ENCODE peak calls at places on chromosome X, in six cellular contexts. H, O, Q, C, T and E are unnamed samples.
A peak's percentile ranks its signal among the peaks of the same experiment; 100 is the strongest.

GRCh38 chrX:123673813-123674212 is 59.0 kb downstream of the THOC2 start:
- DNase-seq in H (no peak), O (no peak), Q (no peak), C (no peak), T (no peak), E (no peak)

GRCh38 chrX:51182545-51182944 is 150.1 kb upstream of the NUDT10 start:
- DNase-seq in H (peak; percentile 1), O (no peak), Q (no peak), C (no peak), T (no peak), E (no peak)

GRCh38 chrX:118178450-118178849 is 61.8 kb upstream of the KLHL13 start:
- DNase-seq in H (no peak), O (no peak), Q (no peak), C (no peak), T (no peak), E (no peak)

GRCh38 chrX:44223150-44223549 is 120.3 kb downstream of the EFHC2 start:
- DNase-seq in H (no peak), O (peak; percentile 38), Q (no peak), C (no peak), T (no peak), E (peak; percentile 59)

GRCh38 chrX:109839694-109840358 is 106.8 kb upstream of the ACSL4 start:
- DNase-seq in H (peak; percentile 16), O (no peak), Q (peak; percentile 24), C (peak; percentile 58), T (no peak), E (no peak)

GRCh38 chrX:74242050-74242449 is 61.9 kb upstream of the ZCCHC13 start:
- DNase-seq in H (peak; percentile 18), O (peak; percentile 76), Q (no peak), C (no peak), T (no peak), E (no peak)

GRCh38 chrX:54640721-54641120 is 110.7 kb downstream of the GNL3L start:
- DNase-seq in H (no peak), O (no peak), Q (no peak), C (no peak), T (no peak), E (no peak)

GRCh38 chrX:54358424-54359211 is 772 bp upstream of the WNK3 start:
- DNase-seq in H (no peak), O (peak; percentile 41), Q (peak; percentile 24), C (peak; percentile 71), T (no peak), E (peak; percentile 78)

GRCh38 chrX:49053223-49054072 is 5.4 kb upstream of the CCDC120 start:
- DNase-seq in H (peak; percentile 71), O (peak; percentile 43), Q (peak; percentile 56), C (no peak), T (no peak), E (peak; percentile 75)

GRCh38 chrX:49233887-49234555 is 881 bp upstream of the CACNA1F start:
- DNase-seq in H (no peak), O (no peak), Q (no peak), C (no peak), T (no peak), E (no peak)

GRCh38 chrX:2283111-2283847 is 217.5 kb downstream of the DHRSX start:
- DNase-seq in H (no peak), O (no peak), Q (no peak), C (no peak), T (no peak), E (no peak)

GRCh38 chrX:27163236-27163635 is 299.9 kb downstream of the PPP4R3C start:
- DNase-seq in H (no peak), O (no peak), Q (no peak), C (no peak), T (no peak), E (no peak)

GRCh38 chrX:1466971-1467561 is 14.4 kb upstream of the ASMTL start:
- DNase-seq in H (no peak), O (no peak), Q (no peak), C (no peak), T (peak; percentile 86), E (no peak)

GRCh38 chrX:119698835-119699234 is 5.9 kb upstream of the SEPTIN6 start:
- DNase-seq in H (peak; percentile 75), O (peak; percentile 67), Q (no peak), C (no peak), T (no peak), E (no peak)

GRCh38 chrX:104284407-104285000 is 29.8 kb upstream of the ESX1 start:
- DNase-seq in H (no peak), O (no peak), Q (no peak), C (no peak), T (no peak), E (no peak)

GRCh38 chrX:112359906-112360305 is 277.3 kb upstream of the TRPC5 start:
- DNase-seq in H (no peak), O (peak; percentile 70), Q (no peak), C (no peak), T (no peak), E (no peak)

GRCh38 chrX:50403903-50404302 is 66.7 kb downstream of the DGKK start:
- DNase-seq in H (no peak), O (no peak), Q (no peak), C (no peak), T (no peak), E (no peak)

GRCh38 chrX:87805829-87806490 is 288.4 kb downstream of the KLHL4 start:
- DNase-seq in H (no peak), O (no peak), Q (no peak), C (no peak), T (no peak), E (no peak)

GRCh38 chrX:7132335-7133035 is 15.0 kb upstream of the STS start:
- DNase-seq in H (peak; percentile 90), O (peak; percentile 73), Q (peak; percentile 88), C (no peak), T (no peak), E (no peak)

GRCh38 chrX:47264507-47265173 is 31.8 kb downstream of the USP11 start:
- DNase-seq in H (peak; percentile 62), O (peak; percentile 62), Q (no peak), C (no peak), T (no peak), E (no peak)

GRCh38 chrX:12681047-12681446 is 110.2 kb upstream of the PRPS2 start:
- DNase-seq in H (no peak), O (no peak), Q (no peak), C (no peak), T (no peak), E (no peak)

GRCh38 chrX:71541546-71542022 is 8.7 kb downstream of the OGT start:
- DNase-seq in H (no peak), O (peak; percentile 75), Q (no peak), C (no peak), T (no peak), E (no peak)

GRCh38 chrX:154751121-154751668 is 318 bp upstream of the GAB3 start:
- DNase-seq in H (no peak), O (no peak), Q (no peak), C (no peak), T (no peak), E (no peak)

GRCh38 chrX:136953867-136954787 is 73.6 kb upstream of the RBMX start:
- DNase-seq in H (peak; percentile 79), O (peak; percentile 67), Q (peak; percentile 65), C (peak; percentile 65), T (no peak), E (peak; percentile 75)

GRCh38 chrX:124594017-124594651 is 247.8 kb downstream of the SH2D1A start:
- DNase-seq in H (no peak), O (no peak), Q (no peak), C (no peak), T (no peak), E (no peak)

GRCh38 chrX:18422325-18422724 is 3.1 kb upstream of the CDKL5 start:
- DNase-seq in H (peak; percentile 92), O (peak; percentile 94), Q (no peak), C (no peak), T (no peak), E (no peak)

GRCh38 chrX:120262781-120263719 is 12.4 kb downstream of the ZBTB33 start:
- DNase-seq in H (no peak), O (no peak), Q (no peak), C (no peak), T (no peak), E (no peak)

GRCh38 chrX:87098477-87098876 is 419.1 kb upstream of the KLHL4 start:
- DNase-seq in H (no peak), O (no peak), Q (no peak), C (no peak), T (no peak), E (no peak)

GRCh38 chrX:71143508-71143907 is 1.1 kb upstream of the NLGN3 start:
- DNase-seq in H (no peak), O (peak; percentile 41), Q (no peak), C (peak; percentile 77), T (no peak), E (peak; percentile 69)

GRCh38 chrX:137747231-137747630 is 181.3 kb downstream of the ZIC3 start:
- DNase-seq in H (no peak), O (no peak), Q (no peak), C (no peak), T (no peak), E (no peak)

GRCh38 chrX:10310502-10310901 is 153.7 kb downstream of the CLCN4 start:
- DNase-seq in H (no peak), O (no peak), Q (no peak), C (no peak), T (no peak), E (no peak)

GRCh38 chrX:40164751-40165150 is 67.0 kb upstream of the BCOR start:
- DNase-seq in H (no peak), O (no peak), Q (no peak), C (no peak), T (no peak), E (no peak)
- H3K4me1 ChIP-seq in H (peaks cover 8% of the 10 kb centered on the region), O (no peaks in the 10 kb centered on the region), Q (peaks cover 6% of the 10 kb centered on the region), C (no peaks in the 10 kb centered on the region), T (peaks cover 14% of the 10 kb centered on the region), E (peaks cover 2% of the 10 kb centered on the region)

DNA sequence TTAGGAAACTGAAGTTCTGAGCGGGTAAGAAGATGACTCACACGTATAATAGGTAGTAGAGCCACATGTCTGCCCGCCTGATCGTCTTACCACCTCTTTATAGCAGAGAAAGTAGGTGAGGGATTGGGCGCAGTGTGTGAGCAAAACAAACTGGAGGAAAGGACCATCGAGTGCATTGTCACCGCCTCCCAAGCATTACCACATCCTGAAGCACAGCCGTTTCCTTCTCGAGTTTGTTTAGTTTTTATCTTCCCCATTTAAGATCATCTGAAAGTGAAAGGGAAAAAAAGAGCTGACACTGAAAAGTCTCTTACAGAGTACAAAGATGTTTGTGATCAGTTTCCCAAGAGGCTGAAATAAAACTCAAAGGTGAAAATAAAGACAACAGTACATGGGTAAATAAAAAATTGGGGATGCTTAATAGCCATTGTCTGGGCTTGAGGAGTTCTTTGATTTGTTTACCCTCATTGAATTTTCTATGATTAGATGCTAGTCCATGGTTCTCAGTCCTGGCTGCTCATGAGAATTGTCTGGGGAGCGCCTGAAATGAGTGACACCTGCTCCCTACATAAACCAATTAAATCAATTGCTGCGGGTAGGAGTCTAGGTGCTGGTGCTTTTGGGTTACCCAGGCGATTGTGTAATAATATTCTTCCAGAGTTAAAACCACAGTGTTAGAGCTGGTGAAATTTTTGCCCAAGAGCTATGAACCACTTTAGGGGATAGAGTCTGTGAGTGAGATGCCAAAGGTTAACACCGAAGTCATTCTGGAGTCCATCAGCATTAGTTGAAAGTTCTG is 15.0 kb downstream of the PDK3 start:
- DNase-seq in H (no peak), O (peak; percentile 3), Q (peak; percentile 80), C (no peak), T (no peak), E (no peak)
- H3K4me1 ChIP-seq in H (no peaks in the 10 kb centered on the region), O (no peaks in the 10 kb centered on the region), Q (no peaks in the 10 kb centered on the region), C (no peaks in the 10 kb centered on the region), T (peaks cover 4% of the 10 kb centered on the region), E (no peaks in the 10 kb centered on the region)

GRCh38 chrX:151398346-151398745 is 1.3 kb downstream of the VMA21 start:
- DNase-seq in H (no peak), O (no peak), Q (no peak), C (no peak), T (no peak), E (no peak)
- H3K4me1 ChIP-seq in H (peaks cover 20% of the 10 kb centered on the region), O (peaks cover 2% of the 10 kb centered on the region), Q (peaks cover 8% of the 10 kb centered on the region), C (no peaks in the 10 kb centered on the region), T (peaks cover 9% of the 10 kb centered on the region), E (peaks cover 6% of the 10 kb centered on the region)

GRCh38 chrX:107686026-107686425 is 57.7 kb downstream of the PRPS1 start:
- DNase-seq in H (no peak), O (no peak), Q (no peak), C (no peak), T (no peak), E (no peak)
- H3K4me1 ChIP-seq in H (no peaks in the 10 kb centered on the region), O (no peaks in the 10 kb centered on the region), Q (peaks cover 39% of the 10 kb centered on the region), C (no peaks in the 10 kb centered on the region), T (peaks cover 27% of the 10 kb centered on the region), E (peaks cover 4% of the 10 kb centered on the region)